ENCODE peak calls at places on chromosome 5, in nine cellular contexts. X is NB4, B is heart right ventricle, R is GM12865, F is AG04449, Z is mesothelial cell of epicardium, Q is mucosa of descending colon, N is prostate gland, T is H9. J is an unnamed sample.

GRCh38 chr5:119368238-119368630 is 12.4 kb downstream of the TNFAIP8 start:
- DNase-seq in X (no peak), B (no peak), R (peak; percentile 89), F (no peak), Z (no peak), Q (no peak), N (no peak), T (no peak), J (peak; percentile 62)

GRCh38 chr5:134247411-134247810 is 21.5 kb upstream of the PPP2CA start:
- DNase-seq in X (peak; percentile 81), B (no peak), R (no peak), F (peak; percentile 63), Z (no peak), Q (no peak), N (no peak), T (no peak), J (no peak)

GRCh38 chr5:126961702-126962101 is 68.7 kb downstream of the MARCHF3 start:
- DNase-seq in X (peak; percentile 33), B (no peak), R (peak; percentile 24), F (no peak), Z (no peak), Q (no peak), N (no peak), T (no peak), J (peak; percentile 32)

GRCh38 chr5:127352068-127352467 is 61.5 kb downstream of the MEGF10 start:
- DNase-seq in X (no peak), B (no peak), R (no peak), F (no peak), Z (no peak), Q (no peak), N (no peak), T (no peak), J (no peak)

GRCh38 chr5:88556415-88556814 is 287.8 kb upstream of the TMEM161B start:
- DNase-seq in X (no peak), B (no peak), R (no peak), F (no peak), Z (no peak), Q (no peak), N (no peak), T (peak; percentile 37), J (no peak)

GRCh38 chr5:174172104-174172965 is 126.8 kb downstream of the NSG2 start:
- DNase-seq in X (no peak), B (no peak), R (no peak), F (no peak), Z (no peak), Q (no peak), N (no peak), T (peak; percentile 43), J (no peak)

GRCh38 chr5:128988476-128988875 is 23.2 kb downstream of the SLC27A6 start:
- DNase-seq in X (no peak), B (no peak), R (no peak), F (no peak), Z (no peak), Q (no peak), N (no peak), T (no peak), J (no peak)

GRCh38 chr5:170660531-170660930 is 123.0 kb upstream of the GABRP start:
- DNase-seq in X (no peak), B (no peak), R (no peak), F (no peak), Z (no peak), Q (no peak), N (no peak), T (no peak), J (no peak)

GRCh38 chr5:89300426-89300970 is 417.5 kb upstream of the MEF2C start:
- DNase-seq in X (no peak), B (no peak), R (no peak), F (no peak), Z (no peak), Q (no peak), N (no peak), T (no peak), J (no peak)

GRCh38 chr5:105150324-105150723 is 1587.7 kb upstream of the NUDT12 start:
- DNase-seq in X (no peak), B (no peak), R (no peak), F (no peak), Z (no peak), Q (no peak), N (no peak), T (no peak), J (no peak)

GRCh38 chr5:115480245-115480644 is 64.3 kb downstream of the FEM1C start:
- DNase-seq in X (no peak), B (no peak), R (peak; percentile 43), F (no peak), Z (no peak), Q (no peak), N (no peak), T (no peak), J (no peak)

GRCh38 chr5:115471674-115472073 is 72.9 kb downstream of the FEM1C start:
- DNase-seq in X (no peak), B (peak; percentile 36), R (no peak), F (no peak), Z (no peak), Q (no peak), N (no peak), T (no peak), J (no peak)

GRCh38 chr5:115472601-115473000 is 72.0 kb downstream of the FEM1C start:
- DNase-seq in X (peak; percentile 29), B (peak; percentile 32), R (no peak), F (no peak), Z (no peak), Q (no peak), N (no peak), T (no peak), J (no peak)

GRCh38 chr5:115477581-115477980 is 67.0 kb downstream of the FEM1C start:
- DNase-seq in X (no peak), B (no peak), R (no peak), F (no peak), Z (no peak), Q (no peak), N (no peak), T (no peak), J (no peak)

GRCh38 chr5:115475768-115476167 is 68.8 kb downstream of the FEM1C start:
- DNase-seq in X (no peak), B (no peak), R (no peak), F (no peak), Z (no peak), Q (no peak), N (no peak), T (no peak), J (no peak)
- TF ChIP-seq CTCF in X (no peak), B (no peak), R (no peak), F (no peak), Z (no peak), Q (no peak), N (no peak), T (no peak), J (no peak)

DNA sequence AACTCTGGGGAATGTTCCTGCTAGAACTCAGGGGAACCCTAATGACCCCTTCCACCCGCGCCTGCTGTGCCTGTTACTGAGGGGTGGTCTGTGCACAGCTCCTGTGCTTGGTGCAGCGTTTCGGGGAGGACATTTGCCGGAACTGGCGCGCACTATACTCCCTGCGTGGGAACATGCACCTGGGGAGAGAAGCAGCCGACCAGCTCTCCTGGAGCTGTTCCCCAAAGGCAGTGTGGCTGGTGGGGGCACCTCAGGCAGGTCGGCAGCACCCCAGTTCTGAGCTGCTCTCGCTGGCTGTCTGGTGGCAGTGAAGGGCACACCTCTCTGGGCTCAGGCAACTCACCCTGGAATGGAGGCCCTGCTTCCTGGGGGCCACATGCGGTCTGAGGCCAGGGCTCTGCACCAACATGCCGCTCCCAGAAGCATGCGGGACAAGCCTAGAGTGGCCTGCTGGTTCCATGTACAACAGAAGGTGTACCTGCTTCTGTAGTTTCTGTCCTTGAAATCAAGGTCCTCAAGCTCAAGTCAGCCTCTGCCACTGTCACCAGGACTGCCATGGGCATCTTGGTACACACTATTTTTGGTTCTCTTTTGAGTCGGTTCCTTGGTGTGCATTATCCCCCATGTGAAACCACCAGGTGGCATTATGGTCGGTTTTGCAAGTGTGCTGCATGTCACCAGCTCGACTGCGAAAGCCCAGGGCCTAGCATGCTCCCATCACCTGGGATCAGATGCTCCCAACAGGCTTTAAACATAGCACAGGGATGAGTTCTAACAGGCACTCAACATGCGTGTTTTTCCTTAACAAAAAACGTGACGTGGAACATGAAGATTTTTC is 7.8 kb upstream of the MRNIP start:
- DNase-seq in X (peak; percentile 25), B (no peak), R (peak; percentile 45), F (no peak), Z (no peak), Q (no peak), N (no peak), T (no peak), J (no peak)
- TF ChIP-seq CTCF in X (peak; percentile 14), B (no peak), R (peak; percentile 33), F (no peak), Z (no peak), Q (no peak), N (no peak), T (no peak), J (peak; percentile 49)

GRCh38 chr5:58460727-58461286 is 921 bp upstream of the PLK2 start:
- DNase-seq in X (peak; percentile 87), B (peak; percentile 93), R (peak; percentile 89), F (no peak), Z (peak; percentile 94), Q (peak; percentile 95), N (peak; percentile 90), T (peak; percentile 93), J (peak; percentile 72)

GRCh38 chr5:58459276-58459859 is 518 bp downstream of the PLK2 start:
- DNase-seq in X (no peak), B (no peak), R (peak; percentile 3), F (no peak), Z (peak; percentile 56), Q (peak; percentile 67), N (peak; percentile 28), T (peak; percentile 33), J (no peak)

GRCh38 chr5:58462154-58462553 is 2.3 kb upstream of the PLK2 start:
- DNase-seq in X (no peak), B (no peak), R (peak; percentile 34), F (no peak), Z (no peak), Q (no peak), N (no peak), T (no peak), J (no peak)

GRCh38 chr5:58459860-58460726 is at the start of gene PLK2:
- DNase-seq in X (peak; percentile 73), B (peak; percentile 95), R (peak; percentile 87), F (peak; percentile 67), Z (peak; percentile 98), Q (peak; percentile 96), N (peak; percentile 95), T (peak; percentile 83), J (peak; percentile 82)

DNA sequence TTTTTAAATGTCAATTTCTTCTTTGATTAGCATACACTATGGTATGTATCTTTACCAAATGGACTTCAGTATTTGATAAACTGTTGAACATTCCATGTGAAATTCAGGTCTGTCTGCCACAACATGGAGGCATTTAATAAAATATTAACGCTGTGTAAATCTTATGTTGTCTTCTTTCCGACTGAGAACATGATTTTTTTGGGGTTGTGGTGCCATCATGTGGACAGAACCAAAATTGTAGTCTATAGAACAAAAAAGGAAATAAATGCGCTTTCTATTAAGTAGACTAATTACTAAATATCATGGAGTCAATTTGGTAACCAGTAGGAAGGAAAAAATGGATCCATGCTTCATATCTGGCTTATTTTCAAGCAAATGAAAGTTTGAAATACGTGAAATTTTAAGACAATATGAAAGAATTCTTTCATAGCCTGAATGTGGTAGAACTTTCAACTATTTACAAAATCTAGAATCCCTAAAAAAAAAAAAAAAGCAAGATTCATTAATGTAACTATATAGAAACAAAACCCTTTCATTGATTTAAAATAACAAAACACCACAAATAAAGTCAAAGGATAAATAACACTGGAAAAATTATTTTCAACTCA is 2.8 kb upstream of the PLK2 start:
- DNase-seq in X (peak; percentile 62), B (peak; percentile 40), R (peak; percentile 68), F (no peak), Z (no peak), Q (no peak), N (peak; percentile 24), T (no peak), J (peak; percentile 18)
- TF ChIP-seq CTCF in X (no peak), B (peak; percentile 56), R (peak; percentile 39), F (no peak), Z (peak; percentile 82), Q (peak; percentile 24), N (peak; percentile 83), T (peak; percentile 75), J (peak; percentile 29)

GRCh38 chr5:164235176-164235914 is 729.9 kb downstream of the MAT2B start:
- DNase-seq in X (no peak), B (no peak), R (no peak), F (peak; percentile 87), Z (no peak), Q (no peak), N (no peak), T (no peak), J (no peak)
- TF ChIP-seq CTCF in X (no peak), B (no peak), R (no peak), F (no peak), Z (no peak), Q (no peak), N (no peak), T (no peak), J (no peak)

J was measured in GM06990.